ENCODE peak calls at places on chromosomes 4 and X, in five cellular contexts. W is A549, M is stomach, H is body of pancreas, E is mammary epithelial cell. A is an unnamed sample. For H3K4me1, the result is how much of the 10 kb centered on the place peaks cover.

GRCh38 chr4:141789716-141790115 is 153.3 kb downstream of the IL15 start:
- DNase-seq in W (no peak), M (no peak), H (no peak), E (no peak), A (no peak)

GRCh38 chrX:47586043-47586787 is 4.0 kb downstream of the TIMP1 start:
- DNase-seq in W (no peak), M (no peak), H (no peak), E (no peak), A (no peak)

GRCh38 chr4:141244419-141244818 is 23.7 kb downstream of the ZNF330 start:
- DNase-seq in W (no peak), M (no peak), H (no peak), E (no peak), A (no peak)

GRCh38 chr4:88098993-88099752 is 59.3 kb downstream of the ABCG2 start:
- DNase-seq in W (no peak), M (no peak), H (no peak), E (no peak), A (no peak)

GRCh38 chr4:56424697-56425514 is 10.5 kb downstream of the PPAT start:
- DNase-seq in W (peak), M (peak), H (peak), E (no peak), A (peak)

GRCh38 chrX:101348452-101349222 is at the start of gene TIMM8A:
- DNase-seq in W (peak), M (peak), H (peak), E (peak), A (peak)

GRCh38 chr4:171573181-171573580 is 240.0 kb upstream of the GALNTL6 start:
- DNase-seq in W (no peak), M (no peak), H (no peak), E (no peak), A (no peak)

GRCh38 chr4:158783775-158784174 is 14.9 kb downstream of the FNIP2 start:
- DNase-seq in W (no peak), M (no peak), H (no peak), E (peak), A (no peak)

GRCh38 chr4:81152839-81153713 is 61.9 kb downstream of the PRKG2 start:
- DNase-seq in W (no peak), M (no peak), H (no peak), E (peak), A (peak)

GRCh38 chrX:46254623-46255022 is 290.6 kb downstream of the ZNF674 start:
- DNase-seq in W (no peak), M (no peak), H (no peak), E (no peak), A (no peak)

GRCh38 chrX:49039598-49040375 is 3.4 kb downstream of the TFE3 start:
- DNase-seq in W (peak), M (peak), H (peak), E (peak), A (peak)

GRCh38 chr4:168630445-168631187 is 133.8 kb downstream of the PALLD start:
- DNase-seq in W (peak), M (no peak), H (no peak), E (peak), A (no peak)

GRCh38 chrX:10756365-10756915 is 136.1 kb upstream of the MID1 start:
- DNase-seq in W (peak), M (no peak), H (no peak), E (peak), A (peak)

GRCh38 chrX:67613366-67613765 is 69.5 kb downstream of the AR start:
- DNase-seq in W (no peak), M (no peak), H (no peak), E (no peak), A (no peak)

GRCh38 chr4:75018811-75019210 is 85.9 kb downstream of the PARM1 start:
- DNase-seq in W (no peak), M (no peak), H (no peak), E (no peak), A (no peak)

GRCh38 chr4:5927116-5927515 is 34.2 kb upstream of the CRMP1 start:
- DNase-seq in W (no peak), M (no peak), H (no peak), E (no peak), A (no peak)

GRCh38 chr4:36549256-36549655 is 267.8 kb downstream of the DTHD1 start:
- DNase-seq in W (no peak), M (no peak), H (no peak), E (no peak), A (no peak)

GRCh38 chrX:10079155-10079711 is 77.5 kb upstream of the CLCN4 start:
- DNase-seq in W (no peak), M (peak), H (peak), E (no peak), A (no peak)

GRCh38 chr4:180296036-180296599 is 1947.1 kb upstream of the TENM3 start:
- DNase-seq in W (no peak), M (no peak), H (no peak), E (no peak), A (no peak)

GRCh38 chr4:61149278-61149677 is 50.8 kb upstream of the ADGRL3 start:
- DNase-seq in W (no peak), M (no peak), H (no peak), E (peak), A (no peak)

GRCh38 chr4:10095296-10095991 is 21.2 kb downstream of the WDR1 start:
- DNase-seq in W (no peak), M (no peak), H (no peak), E (no peak), A (no peak)

GRCh38 chrX:154002215-154002719 is 17.4 kb downstream of the IRAK1 start:
- DNase-seq in W (no peak), M (no peak), H (no peak), E (no peak), A (no peak)

GRCh38 chrX:11053351-11053750 is 57.8 kb upstream of the HCCS start:
- DNase-seq in W (no peak), M (no peak), H (no peak), E (no peak), A (peak)

GRCh38 chr4:97142893-97143292 is 1000.4 kb downstream of the STPG2 start:
- DNase-seq in W (no peak), M (no peak), H (no peak), E (no peak), A (no peak)

GRCh38 chrX:46710927-46711623 is 47.8 kb downstream of the SLC9A7 start:
- DNase-seq in W (no peak), M (no peak), H (no peak), E (no peak), A (no peak)

GRCh38 chrX:24466025-24466424 is 939 bp downstream of the PDK3 start:
- DNase-seq in W (no peak), M (no peak), H (no peak), E (no peak), A (no peak)

GRCh38 chr4:16516796-16517413 is 290.6 kb upstream of the TAPT1 start:
- DNase-seq in W (no peak), M (peak), H (peak), E (no peak), A (no peak)

GRCh38 chrX:12721042-12721441 is 70.2 kb upstream of the PRPS2 start:
- DNase-seq in W (no peak), M (no peak), H (no peak), E (peak), A (peak)

GRCh38 chrX:40146471-40147398 is 49.0 kb upstream of the BCOR start:
- DNase-seq in W (no peak), M (no peak), H (peak), E (no peak), A (peak)

GRCh38 chr4:74006009-74006476 is 7.6 kb upstream of the CXCL5 start:
- DNase-seq in W (no peak), M (no peak), H (no peak), E (peak), A (no peak)

GRCh38 chrX:100248894-100249493 is 161.1 kb downstream of the PCDH19 start:
- DNase-seq in W (no peak), M (no peak), H (no peak), E (no peak), A (no peak)

GRCh38 chrX:19721726-19722370 is 165.6 kb downstream of the SH3KBP1 start:
- DNase-seq in W (no peak), M (no peak), H (no peak), E (no peak), A (no peak)

GRCh38 chr4:187550256-187550950 is 445.2 kb upstream of the ZFP42 start:
- DNase-seq in W (no peak), M (no peak), H (no peak), E (peak), A (no peak)

GRCh38 chr4:138409670-138410069 is 167.5 kb upstream of the SLC7A11 start:
- DNase-seq in W (no peak), M (no peak), H (no peak), E (no peak), A (no peak)

GRCh38 chr4:72280252-72280651 is 248.5 kb downstream of the NPFFR2 start:
- DNase-seq in W (no peak), M (no peak), H (no peak), E (no peak), A (no peak)

GRCh38 chr4:72283357-72283756 is 251.6 kb downstream of the NPFFR2 start:
- DNase-seq in W (no peak), M (no peak), H (no peak), E (no peak), A (no peak)

GRCh38 chr4:72290737-72291136 is 258.9 kb downstream of the NPFFR2 start:
- DNase-seq in W (no peak), M (no peak), H (no peak), E (no peak), A (no peak)

GRCh38 chr4:72286185-72286584 is 254.4 kb downstream of the NPFFR2 start:
- DNase-seq in W (no peak), M (no peak), H (no peak), E (peak), A (no peak)
- TF ChIP-seq CTCF in W (no peak), M (peak), H (no peak), E (peak), A (no peak)

GRCh38 chr4:38869511-38869910 is 1.9 kb downstream of the FAM114A1 start:
- DNase-seq in W (no peak), M (no peak), H (no peak), E (no peak), A (no peak)
- H3K4me3 ChIP-seq in W (no peak), M (peak), H (no peak), E (no peak), A (no peak)

DNA sequence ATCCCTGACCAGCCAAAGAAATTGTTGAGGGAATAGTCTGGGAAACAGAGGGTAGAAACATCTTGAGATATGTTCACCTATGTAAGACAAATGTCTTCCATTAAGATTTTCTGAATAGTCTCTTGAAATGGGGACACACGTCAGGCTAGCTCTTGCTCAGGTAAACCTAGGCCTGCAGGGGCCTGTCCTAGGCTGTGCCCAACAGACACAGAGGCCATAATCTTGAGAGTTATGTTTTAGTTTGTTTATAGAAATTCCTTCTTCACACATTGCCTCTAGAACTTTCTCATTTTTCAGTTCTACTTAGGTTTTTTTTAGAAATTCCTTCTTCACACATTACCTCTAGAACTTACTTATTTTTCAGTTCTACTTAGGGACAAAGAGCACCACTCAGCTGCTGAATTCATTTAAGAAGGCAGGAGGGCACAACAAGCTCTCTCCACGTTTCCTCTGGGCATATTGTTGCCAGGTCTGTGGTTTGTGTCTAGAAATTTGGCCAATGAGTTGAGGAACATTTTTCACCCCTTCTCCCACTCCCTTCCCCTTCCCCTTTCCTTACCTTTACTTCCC is 94.9 kb downstream of the ARHGAP24 start:
- DNase-seq in W (no peak), M (no peak), H (no peak), E (peak), A (no peak)
- H3K4me1 ChIP-seq in W (under half), M (under half), H (under half), E (under half), A (under half)

DNA sequence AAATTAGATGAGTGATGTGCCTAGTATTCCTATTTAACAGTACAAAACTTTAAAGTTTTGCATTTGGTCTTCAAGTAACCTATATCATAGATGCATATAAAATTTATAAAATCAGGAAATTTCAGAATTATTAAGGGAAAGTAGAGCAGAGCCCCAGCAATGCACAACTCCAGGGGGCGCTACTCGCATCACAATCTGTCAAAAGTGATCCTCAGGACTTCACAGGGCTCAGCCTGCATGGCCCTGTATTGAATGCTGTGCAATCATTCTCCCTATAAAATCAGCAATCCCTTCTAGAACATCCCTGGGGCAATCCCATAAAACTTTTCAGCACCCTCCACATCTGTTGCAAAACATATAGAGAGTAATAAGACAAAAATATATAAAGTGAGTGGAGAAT is 12.4 kb upstream of the PPARGC1A start:
- DNase-seq in W (no peak), M (no peak), H (no peak), E (no peak), A (no peak)
- TF ChIP-seq CTCF in W (no peak), M (no peak), H (no peak), E (no peak), A (no peak)

GRCh38 chr4:2797545-2798305 is 4.8 kb downstream of the SH3BP2 start:
- DNase-seq in W (no peak), M (peak), H (peak), E (no peak), A (no peak)

GRCh38 chr4:2799444-2799911 is 6.6 kb downstream of the SH3BP2 start:
- DNase-seq in W (no peak), M (no peak), H (peak), E (no peak), A (peak)

GRCh38 chr4:2800691-2801596 is 8.1 kb downstream of the SH3BP2 start:
- DNase-seq in W (no peak), M (peak), H (peak), E (no peak), A (no peak)

GRCh38 chr4:2798399-2799301 is 5.8 kb downstream of the SH3BP2 start:
- DNase-seq in W (no peak), M (peak), H (peak), E (no peak), A (peak)

GRCh38 chr4:2799971-2800690 is 7.2 kb downstream of the SH3BP2 start:
- DNase-seq in W (no peak), M (no peak), H (peak), E (no peak), A (no peak)
- H3K4me3 ChIP-seq in W (no peak), M (peak), H (no peak), E (no peak), A (no peak)

GRCh38 chr4:25950476-25951389 is 36.7 kb downstream of the SMIM20 start:
- DNase-seq in W (no peak), M (no peak), H (no peak), E (no peak), A (no peak)
- H3K4me1 ChIP-seq in W (under half), M (under half), H (under half), E (under half), A (under half)

DNA sequence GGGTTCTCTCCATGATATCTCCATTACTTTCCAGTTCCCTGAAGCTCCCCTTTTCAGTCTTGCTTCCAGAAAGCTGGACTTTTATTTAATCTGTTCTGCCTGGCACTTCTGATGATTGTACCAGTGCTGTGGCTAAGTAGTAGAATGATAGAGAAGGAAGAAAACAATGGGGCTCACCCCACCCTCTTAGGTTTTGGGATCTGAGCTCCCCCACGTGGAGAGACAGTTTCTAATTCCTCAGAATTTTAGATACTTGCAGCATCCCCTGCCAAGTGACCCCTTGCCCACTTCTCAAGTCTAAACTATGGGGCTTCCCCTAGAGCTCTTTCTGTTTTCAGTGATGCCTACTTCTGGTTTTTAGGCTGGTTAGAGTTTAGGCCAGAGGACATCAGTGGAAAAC is 73.9 kb downstream of the GC start:
- DNase-seq in W (no peak), M (no peak), H (no peak), E (no peak), A (no peak)
- TF ChIP-seq CTCF in W (peak), M (no peak), H (no peak), E (no peak), A (no peak)

A was measured in Caco-2.